ENCODE peak calls at places on chromosomes 12 and 14, in ten cellular contexts. X is choroid plexus epithelial cell, J is fibroblast of lung, F is endodermal cell, G is bronchial epithelial cell, Y is stomach, U is lower lobe of right lung, K is uterus, O is AG04450, T is PC-3. I is an unnamed sample.

GRCh38 chr14:98219638-98220037 is 1052.4 kb downstream of the BCL11B start:
- DNase-seq in X (no peak), J (no peak), F (no peak), G (no peak), Y (no peak), U (no peak), K (no peak), O (no peak), T (no peak), I (no peak)

GRCh38 chr12:80157640-80158039 is 58.3 kb downstream of the OTOGL start:
- DNase-seq in X (peak; percentile 22), J (peak; percentile 65), F (no peak), G (peak; percentile 7), Y (no peak), U (no peak), K (no peak), O (no peak), T (peak; percentile 35), I (no peak)

GRCh38 chr14:55336691-55337090 is 65.5 kb downstream of the FBXO34 start:
- DNase-seq in X (no peak), J (no peak), F (no peak), G (no peak), Y (no peak), U (no peak), K (no peak), O (no peak), T (no peak), I (no peak)

GRCh38 chr12:59182191-59182590 is 261.9 kb upstream of the LRIG3 start:
- DNase-seq in X (peak; percentile 41), J (peak; percentile 7), F (no peak), G (peak; percentile 47), Y (no peak), U (no peak), K (no peak), O (no peak), T (no peak), I (no peak)

GRCh38 chr12:546265-546919 is 86.7 kb downstream of the B4GALNT3 start:
- DNase-seq in X (no peak), J (no peak), F (no peak), G (no peak), Y (no peak), U (peak; percentile 64), K (no peak), O (no peak), T (no peak), I (no peak)

GRCh38 chr12:22738945-22739344 is 114.0 kb downstream of the ETNK1 start:
- DNase-seq in X (peak; percentile 49), J (peak; percentile 70), F (no peak), G (no peak), Y (no peak), U (no peak), K (no peak), O (no peak), T (no peak), I (no peak)

GRCh38 chr12:120598674-120599463 is 17.7 kb upstream of the POP5 start:
- DNase-seq in X (peak; percentile 56), J (peak; percentile 31), F (peak; percentile 76), G (peak; percentile 64), Y (peak; percentile 28), U (peak; percentile 49), K (no peak), O (no peak), T (peak; percentile 44), I (no peak)

GRCh38 chr14:100825691-100826331 is at the start of gene MEG3:
- DNase-seq in X (peak; percentile 91), J (peak; percentile 77), F (no peak), G (peak; percentile 37), Y (no peak), U (no peak), K (peak; percentile 65), O (peak; percentile 65), T (no peak), I (no peak)

GRCh38 chr12:130818381-130819247 is 20.4 kb downstream of the STX2 start:
- DNase-seq in X (peak; percentile 25), J (peak; percentile 7), F (peak; percentile 98), G (peak; percentile 52), Y (peak; percentile 80), U (peak; percentile 84), K (peak; percentile 41), O (no peak), T (peak; percentile 87), I (peak; percentile 79)
- H3K4me3 ChIP-seq in X (peak overlapping the region; percentile 3), J (peak overlapping the region; percentile 48), F (no peak overlapping the region), G (peak overlapping the region; percentile 35), Y (peak overlapping the region; percentile 45), U (peak overlapping the region; percentile 66), K (peak overlapping the region; percentile 36), O (peak overlapping the region; percentile 3), T (peak overlapping the region; percentile 64), I (peak overlapping the region; percentile 43)

DNA sequence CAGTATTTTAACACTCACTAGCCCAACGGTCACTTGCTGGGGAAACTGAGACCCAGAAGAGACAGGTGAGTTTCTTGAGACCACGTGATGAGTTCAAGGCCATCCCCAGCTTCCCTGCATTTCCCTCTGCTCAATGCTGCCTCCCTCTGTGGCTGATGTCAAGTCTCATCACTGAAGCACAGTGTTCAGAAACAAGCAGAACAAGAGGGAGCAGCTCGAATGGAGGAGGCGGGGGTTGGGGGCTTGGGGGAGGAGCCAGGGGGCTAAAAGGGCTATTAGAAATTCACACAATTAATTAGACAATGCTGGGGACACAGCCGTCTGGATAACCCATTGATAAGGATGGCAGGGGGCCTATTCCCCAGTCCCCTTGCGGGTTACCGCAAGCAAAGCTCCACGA is 707.8 kb downstream of the MED13L start:
- DNase-seq in X (peak; percentile 9), J (peak; percentile 32), F (peak; percentile 65), G (no peak), Y (no peak), U (no peak), K (no peak), O (no peak), T (no peak), I (no peak)
- TF ChIP-seq CTCF in X (peak; percentile 29), J (no peak), F (peak; percentile 48), G (no peak), Y (no peak), U (no peak), K (no peak), O (no peak), T (no peak), I (no peak)

DNA sequence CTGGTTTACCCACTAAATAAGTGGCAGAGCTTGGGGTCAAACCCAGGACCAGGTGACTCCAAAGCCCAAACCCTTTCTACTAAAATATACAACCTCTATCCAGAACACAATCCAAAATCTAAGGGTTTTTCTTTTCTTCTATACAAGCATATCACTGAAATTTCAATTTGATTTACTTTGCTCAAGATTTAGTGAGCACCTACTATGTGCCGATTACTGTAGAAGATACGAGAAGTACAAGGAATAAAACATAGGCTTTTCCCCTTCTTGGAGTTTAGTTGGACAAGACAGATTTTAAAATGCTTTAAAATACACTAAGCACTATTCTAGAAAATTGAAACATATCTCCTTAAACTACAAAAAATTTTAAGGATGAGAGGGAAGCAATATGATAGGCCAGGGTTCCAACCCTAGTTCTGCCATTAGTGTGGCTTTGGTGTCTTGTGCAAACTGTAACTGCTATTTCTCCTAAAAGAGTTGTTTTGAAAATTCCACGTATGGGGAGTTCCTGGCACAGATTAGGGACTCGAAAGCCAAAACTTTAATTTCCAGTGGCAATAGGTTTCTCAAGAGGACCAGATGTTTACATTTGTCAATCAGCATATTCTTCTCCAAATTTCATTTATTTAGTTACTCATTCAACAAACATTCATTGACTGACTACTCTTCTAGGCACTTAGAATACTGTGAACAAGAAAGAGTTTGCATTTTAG is 2.6 kb downstream of the L3HYPDH start:
- DNase-seq in X (peak; percentile 60), J (peak; percentile 71), F (no peak), G (peak; percentile 78), Y (no peak), U (no peak), K (no peak), O (no peak), T (peak; percentile 99), I (no peak)
- H3K4me3 ChIP-seq in X (peak overlapping the region; percentile 91), J (peak overlapping the region; percentile 91), F (peak overlapping the region; percentile 99), G (no peak overlapping the region), Y (peak overlapping the region; percentile 75), U (peak overlapping the region; percentile 79), K (peak overlapping the region; percentile 98), O (peak overlapping the region; percentile 87), T (peak overlapping the region; percentile 79), I (peak overlapping the region; percentile 71)

GRCh38 chr12:11724888-11725310 is 75.4 kb downstream of the ETV6 start:
- DNase-seq in X (peak; percentile 88), J (peak; percentile 90), F (no peak), G (no peak), Y (no peak), U (no peak), K (peak; percentile 35), O (no peak), T (no peak), I (no peak)

GRCh38 chr12:11727133-11727664 is 77.7 kb downstream of the ETV6 start:
- DNase-seq in X (no peak), J (no peak), F (no peak), G (no peak), Y (no peak), U (no peak), K (no peak), O (no peak), T (no peak), I (peak; percentile 57)

GRCh38 chr12:11728154-11728755 is 78.8 kb downstream of the ETV6 start:
- DNase-seq in X (no peak), J (peak; percentile 64), F (peak; percentile 71), G (no peak), Y (no peak), U (no peak), K (no peak), O (no peak), T (no peak), I (no peak)

GRCh38 chr12:11725616-11726015 is 76.1 kb downstream of the ETV6 start:
- DNase-seq in X (peak; percentile 54), J (peak; percentile 14), F (no peak), G (peak; percentile 70), Y (no peak), U (no peak), K (no peak), O (no peak), T (no peak), I (peak; percentile 77)

DNA sequence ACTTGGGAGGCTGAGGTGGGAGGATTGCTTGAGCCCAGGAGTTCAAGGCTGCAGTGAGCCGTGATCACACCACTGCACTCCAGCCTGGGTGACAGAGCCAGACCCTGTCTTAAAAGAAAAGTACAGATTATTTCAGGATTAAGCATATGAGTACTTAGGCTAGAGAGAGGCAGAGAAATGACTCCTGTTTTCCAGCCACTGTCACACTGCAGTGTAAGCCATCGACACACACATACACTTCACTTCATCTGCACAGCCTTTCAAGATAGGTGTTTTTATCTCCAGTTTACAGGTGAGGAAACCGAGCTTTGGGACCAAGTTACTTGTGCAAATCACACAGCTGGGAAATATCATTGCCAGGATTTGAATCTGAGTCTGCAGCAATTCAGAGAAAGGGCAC is 77.2 kb downstream of the ETV6 start:
- DNase-seq in X (no peak), J (no peak), F (no peak), G (no peak), Y (no peak), U (no peak), K (no peak), O (no peak), T (no peak), I (no peak)
- TF ChIP-seq CTCF in X (no peak), J (no peak), F (no peak), G (no peak), Y (no peak), U (no peak), K (no peak), O (no peak), T (no peak), I (no peak)

GRCh38 chr12:89521348-89522238 is 3.0 kb downstream of the GALNT4 start:
- DNase-seq in X (peak; percentile 13), J (no peak), F (no peak), G (peak; percentile 53), Y (no peak), U (no peak), K (no peak), O (no peak), T (peak; percentile 67), I (no peak)
- H3K4me3 ChIP-seq in X (no peak overlapping the region), J (peak overlapping the region; percentile 85), F (no peak overlapping the region), G (no peak overlapping the region), Y (peak overlapping the region; percentile 87), U (peak overlapping the region; percentile 20), K (no peak overlapping the region), O (peak overlapping the region; percentile 43), T (peak overlapping the region; percentile 91), I (no peak overlapping the region)